ENCODE peak calls at places on chromosomes 12 and 14, in five cellular contexts. P is K562, U is HepG2, L is IMR-90, K is H1. X is an unnamed sample.

GRCh38 chr12:94980577-94980976 is 22.9 kb downstream of the NDUFA12 start:
- DNase-seq in P (no peak), L (peak; percentile 42), K (no peak), U (no peak), X (no peak)

GRCh38 chr14:95236221-95236620 is 78.9 kb upstream of the DICER1 start:
- DNase-seq in L (no peak), P (no peak), U (no peak), K (no peak), X (no peak)

GRCh38 chr12:28683371-28683770 is 465.7 kb upstream of the FAR2 start:
- DNase-seq in K (no peak), U (no peak), L (no peak), P (no peak), X (no peak)

GRCh38 chr12:112096667-112097066 is 11.9 kb downstream of the NAA25 start:
- DNase-seq in L (peak; percentile 89), K (no peak), P (peak; percentile 30), U (no peak), X (peak; percentile 77)

GRCh38 chr12:8590842-8591545 is 21.7 kb downstream of the AICDA start:
- DNase-seq in P (no peak), L (no peak), U (peak; percentile 76), K (no peak), X (no peak)

GRCh38 chr14:78697341-78697740 is 527.2 kb downstream of the NRXN3 start:
- DNase-seq in L (peak; percentile 26), U (peak; percentile 6), P (peak; percentile 5), K (no peak), X (peak; percentile 36)

GRCh38 chr12:95116773-95117172 is 43.4 kb upstream of the NR2C1 start:
- DNase-seq in P (no peak), K (no peak), U (no peak), L (no peak), X (peak; percentile 36)

GRCh38 chr14:101235042-101235871 is 326.0 kb upstream of the DIO3 start:
- DNase-seq in U (peak; percentile 47), L (peak; percentile 32), K (peak; percentile 89), P (peak; percentile 59), X (peak; percentile 70)

GRCh38 chr12:16520328-16520727 is 85.6 kb downstream of the LMO3 start:
- DNase-seq in L (peak; percentile 30), P (no peak), K (no peak), U (no peak), X (peak; percentile 13)

GRCh38 chr12:3777206-3777809 is 24.4 kb upstream of the CRACR2A start:
- DNase-seq in U (peak; percentile 30), K (no peak), L (peak; percentile 43), P (peak; percentile 12), X (peak; percentile 25)

GRCh38 chr14:99063620-99064225 is 208.3 kb downstream of the BCL11B start:
- DNase-seq in K (peak; percentile 37), L (no peak), P (no peak), U (no peak), X (no peak)

GRCh38 chr14:70714055-70714550 is 72.4 kb downstream of the TTC9 start:
- DNase-seq in K (peak; percentile 63), U (peak; percentile 57), L (peak; percentile 63), P (peak; percentile 49), X (peak; percentile 58)

GRCh38 chr12:22262309-22262708 is 72.2 kb downstream of the ST8SIA1 start:
- DNase-seq in K (no peak), U (no peak), P (peak; percentile 1), L (no peak), X (no peak)

GRCh38 chr12:117524806-117525205 is 163.4 kb upstream of the NOS1 start:
- DNase-seq in P (no peak), L (no peak), U (no peak), K (no peak), X (no peak)

GRCh38 chr14:49584058-49584457 is 2.1 kb downstream of the RPS29 start:
- DNase-seq in K (no peak), U (no peak), L (no peak), P (no peak), X (no peak)

DNA sequence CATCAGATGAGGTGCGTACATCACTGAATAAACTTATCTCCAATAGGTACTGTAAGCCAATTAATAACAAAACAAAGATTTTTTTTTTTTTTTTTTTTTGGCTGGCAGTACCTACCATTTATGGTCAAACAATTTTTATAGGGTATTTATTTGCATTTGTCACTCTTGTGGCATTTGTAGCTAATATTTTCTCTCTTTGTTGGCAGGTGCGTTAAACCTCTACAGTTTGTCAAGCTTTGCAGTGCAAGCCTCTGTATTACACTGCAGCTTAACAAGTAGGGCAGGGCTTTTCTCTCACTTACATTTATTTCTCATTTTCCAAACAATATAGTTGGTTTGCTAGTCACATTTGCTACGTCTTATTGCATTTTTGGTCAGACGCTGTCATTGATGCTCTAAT is 12.3 kb downstream of the PRPF39 start:
- DNase-seq in P (no peak), U (no peak), K (no peak), L (no peak), X (no peak)
- TF ChIP-seq MAFK in P (no peak), U (no peak), K (no peak), L (no peak), X (no peak)

GRCh38 chr12:92403210-92404175 is 257.8 kb upstream of the BTG1 start:
- DNase-seq in U (no peak), L (no peak), K (no peak), P (peak; percentile 95), X (no peak)
- TF ChIP-seq USF2 in U (no peak), L (no peak), K (no peak), P (no peak), X (no peak)

GRCh38 chr14:61889914-61890351 is 127.7 kb downstream of the SNAPC1 start:
- DNase-seq in U (no peak), L (no peak), P (no peak), K (no peak), X (no peak)
- TF ChIP-seq MAFK in U (no peak), L (no peak), P (no peak), K (no peak), X (no peak)

GRCh38 chr12:13680916-13681315 is 300.5 kb downstream of the GRIN2B start:
- DNase-seq in P (no peak), K (no peak), U (no peak), L (no peak), X (no peak)
- TF ChIP-seq USF2 in P (no peak), K (no peak), U (no peak), L (no peak), X (no peak)

DNA sequence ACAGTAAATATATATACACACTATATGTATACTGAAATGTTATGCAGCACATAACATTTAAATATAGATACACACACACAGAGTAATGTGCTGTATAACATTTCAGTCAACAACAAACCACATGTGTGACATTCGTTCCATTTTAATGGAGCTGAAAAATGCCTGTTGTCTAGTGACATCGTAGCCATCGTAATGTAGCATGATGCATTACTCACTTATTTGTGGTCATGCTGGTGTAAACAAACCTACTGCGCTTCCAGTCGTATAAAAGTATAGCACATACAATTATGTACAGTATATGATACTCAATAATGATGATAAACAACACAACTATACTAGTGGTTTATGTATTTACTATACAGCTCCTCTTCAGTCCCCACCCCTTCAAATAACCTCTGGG is 119.0 kb upstream of the SLC38A4 start:
- DNase-seq in U (no peak), P (no peak), K (no peak), L (no peak), X (no peak)
- TF ChIP-seq MAFK in U (no peak), P (no peak), K (no peak), L (no peak), X (no peak)

GRCh38 chr14:73757876-73758391 is 43.8 kb upstream of the PNMA1 start:
- DNase-seq in K (no peak), U (no peak), L (no peak), P (no peak), X (no peak)

GRCh38 chr14:73758392-73759182 is 44.4 kb upstream of the PNMA1 start:
- DNase-seq in U (peak; percentile 71), P (peak; percentile 88), K (peak; percentile 90), L (peak; percentile 65), X (peak; percentile 97)

GRCh38 chr14:73759183-73759713 is 45.1 kb upstream of the PNMA1 start:
- DNase-seq in K (no peak), L (peak; percentile 50), P (peak; percentile 77), U (no peak), X (no peak)

GRCh38 chr14:73755434-73756014 is 41.3 kb upstream of the PNMA1 start:
- DNase-seq in U (no peak), L (no peak), P (peak; percentile 76), K (no peak), X (no peak)

GRCh38 chr14:73757381-73757780 is 43.2 kb upstream of the PNMA1 start:
- DNase-seq in U (no peak), L (no peak), K (no peak), P (no peak), X (no peak)
- TF ChIP-seq USF2 in U (no peak), L (no peak), K (no peak), P (no peak), X (no peak)

GRCh38 chr14:62304172-62304571 is 542.0 kb downstream of the SNAPC1 start:
- DNase-seq in P (no peak), U (peak; percentile 1), L (no peak), K (no peak), X (no peak)

GRCh38 chr14:62301076-62301475 is 538.9 kb downstream of the SNAPC1 start:
- DNase-seq in U (no peak), L (peak; percentile 7), P (no peak), K (no peak), X (no peak)

GRCh38 chr14:62307844-62308243 is 545.6 kb downstream of the SNAPC1 start:
- DNase-seq in P (no peak), U (no peak), K (no peak), L (no peak), X (no peak)

GRCh38 chr14:62301911-62302310 is 539.7 kb downstream of the SNAPC1 start:
- DNase-seq in U (no peak), L (peak; percentile 62), P (no peak), K (no peak), X (no peak)

GRCh38 chr14:62303437-62303836 is 541.2 kb downstream of the SNAPC1 start:
- DNase-seq in U (no peak), K (no peak), P (no peak), L (no peak), X (no peak)
- TF ChIP-seq MAFK in U (no peak), K (no peak), P (no peak), L (no peak), X (no peak)

X was measured in A549.